ENCODE peak calls at places on chromosomes 12 and 14, in six cellular contexts. One of them, this sample, is unnamed.

GRCh38 chr12:12890815-12891645 is at the start of gene GPRC5A:
- DNase-seq in H9: peak
- DNase-seq in mesenchymal stem cell: peak
- DNase-seq in IMR-90: peak
- DNase-seq in trophoblast cell: peak
- DNase-seq in H1: peak
- DNase-seq in this sample: no peak

GRCh38 chr12:8065991-8066594 is at the start of gene C3AR1:
- DNase-seq in trophoblast cell: no peak
- DNase-seq in mesenchymal stem cell: peak
- DNase-seq in H1: no peak
- DNase-seq in H9: no peak
- DNase-seq in IMR-90: peak
- DNase-seq in this sample: no peak

GRCh38 chr12:1498199-1498740 is 96.1 kb downstream of the FBXL14 start:
- DNase-seq in mesenchymal stem cell: no peak
- DNase-seq in trophoblast cell: no peak
- DNase-seq in H9: no peak
- DNase-seq in IMR-90: no peak
- DNase-seq in H1: no peak
- DNase-seq in this sample: no peak

GRCh38 chr14:30443368-30444007 is 115.5 kb upstream of the G2E3 start:
- DNase-seq in H1: no peak
- DNase-seq in trophoblast cell: no peak
- DNase-seq in H9: no peak
- DNase-seq in mesenchymal stem cell: peak
- DNase-seq in IMR-90: peak
- DNase-seq in this sample: peak

GRCh38 chr12:56518570-56518969 is 3.0 kb upstream of the RBMS2 start:
- DNase-seq in trophoblast cell: peak
- DNase-seq in H1: no peak
- DNase-seq in IMR-90: peak
- DNase-seq in mesenchymal stem cell: peak
- DNase-seq in H9: no peak
- DNase-seq in this sample: no peak

GRCh38 chr14:92973265-92973797 is 50.4 kb downstream of the CHGA start:
- DNase-seq in trophoblast cell: peak
- DNase-seq in H9: peak
- DNase-seq in IMR-90: peak
- DNase-seq in H1: peak
- DNase-seq in mesenchymal stem cell: no peak
- DNase-seq in this sample: peak

GRCh38 chr12:66403746-66404145 is 101.5 kb downstream of the HELB start:
- DNase-seq in IMR-90: no peak
- DNase-seq in H1: no peak
- DNase-seq in mesenchymal stem cell: no peak
- DNase-seq in H9: no peak
- DNase-seq in trophoblast cell: no peak
- DNase-seq in this sample: no peak

GRCh38 chr12:52014567-52015392 is 8.0 kb downstream of the TAMALIN start:
- DNase-seq in IMR-90: no peak
- DNase-seq in H1: peak
- DNase-seq in trophoblast cell: no peak
- DNase-seq in H9: peak
- DNase-seq in mesenchymal stem cell: no peak
- DNase-seq in this sample: no peak

GRCh38 chr12:112375105-112375504 is 7.1 kb downstream of the HECTD4 start:
- DNase-seq in IMR-90: no peak
- DNase-seq in mesenchymal stem cell: no peak
- DNase-seq in H1: no peak
- DNase-seq in trophoblast cell: no peak
- DNase-seq in H9: no peak
- DNase-seq in this sample: no peak

GRCh38 chr14:96917442-96917963 is 120.3 kb downstream of the VRK1 start:
- DNase-seq in IMR-90: no peak
- DNase-seq in H1: no peak
- DNase-seq in trophoblast cell: no peak
- DNase-seq in H9: no peak
- DNase-seq in mesenchymal stem cell: no peak
- DNase-seq in this sample: no peak

GRCh38 chr14:104546021-104546491 is 33.5 kb upstream of the C14orf180 start:
- DNase-seq in H1: peak
- DNase-seq in H9: peak
- DNase-seq in trophoblast cell: no peak
- DNase-seq in mesenchymal stem cell: no peak
- DNase-seq in IMR-90: no peak
- DNase-seq in this sample: no peak

GRCh38 chr14:31418440-31418839 is 1.9 kb downstream of the HEATR5A start:
- DNase-seq in H9: no peak
- DNase-seq in H1: no peak
- DNase-seq in mesenchymal stem cell: no peak
- DNase-seq in trophoblast cell: no peak
- DNase-seq in IMR-90: no peak
- DNase-seq in this sample: no peak

GRCh38 chr14:105281354-105282097 is 19.3 kb downstream of the BRF1 start:
- DNase-seq in H9: no peak
- DNase-seq in IMR-90: peak
- DNase-seq in mesenchymal stem cell: peak
- DNase-seq in trophoblast cell: peak
- DNase-seq in H1: no peak
- DNase-seq in this sample: peak

GRCh38 chr12:21823581-21823980 is 49.1 kb upstream of the KCNJ8 start:
- DNase-seq in H9: no peak
- DNase-seq in H1: peak
- DNase-seq in IMR-90: no peak
- DNase-seq in mesenchymal stem cell: no peak
- DNase-seq in trophoblast cell: no peak
- DNase-seq in this sample: no peak

GRCh38 chr12:28933176-28933575 is 215.9 kb upstream of the FAR2 start:
- DNase-seq in IMR-90: no peak
- DNase-seq in mesenchymal stem cell: no peak
- DNase-seq in H9: no peak
- DNase-seq in trophoblast cell: no peak
- DNase-seq in H1: no peak
- DNase-seq in this sample: no peak

GRCh38 chr12:130632582-130633174 is 83.4 kb downstream of the RIMBP2 start:
- DNase-seq in trophoblast cell: no peak
- DNase-seq in IMR-90: no peak
- DNase-seq in mesenchymal stem cell: no peak
- DNase-seq in H9: no peak
- DNase-seq in H1: no peak
- DNase-seq in this sample: no peak

GRCh38 chr14:100406505-100407131 is 83.5 kb downstream of the SLC25A47 start:
- DNase-seq in IMR-90: peak
- DNase-seq in H1: no peak
- DNase-seq in trophoblast cell: no peak
- DNase-seq in H9: no peak
- DNase-seq in mesenchymal stem cell: peak
- DNase-seq in this sample: no peak

GRCh38 chr12:851913-852312 is 97.6 kb downstream of the RAD52 start:
- DNase-seq in H1: no peak
- DNase-seq in H9: no peak
- DNase-seq in trophoblast cell: no peak
- DNase-seq in mesenchymal stem cell: peak
- DNase-seq in IMR-90: peak
- DNase-seq in this sample: no peak

GRCh38 chr12:81021834-81022233 is 56.0 kb upstream of the ACSS3 start:
- DNase-seq in trophoblast cell: no peak
- DNase-seq in mesenchymal stem cell: no peak
- DNase-seq in H9: no peak
- DNase-seq in H1: no peak
- DNase-seq in IMR-90: no peak
- DNase-seq in this sample: no peak

GRCh38 chr12:55927588-55928502 is at the start of gene PYM1:
- DNase-seq in H9: peak
- DNase-seq in mesenchymal stem cell: peak
- DNase-seq in IMR-90: peak
- DNase-seq in H1: peak
- DNase-seq in trophoblast cell: peak
- DNase-seq in this sample: peak

GRCh38 chr12:46547421-46548340 is 175.1 kb upstream of the SLC38A2 start:
- DNase-seq in H1: no peak
- DNase-seq in mesenchymal stem cell: no peak
- DNase-seq in IMR-90: no peak
- DNase-seq in trophoblast cell: no peak
- DNase-seq in H9: no peak
- DNase-seq in this sample: no peak

GRCh38 chr12:26195250-26195640 is at the start of gene SSPN:
- DNase-seq in mesenchymal stem cell: peak
- DNase-seq in H9: peak
- DNase-seq in IMR-90: peak
- DNase-seq in H1: peak
- DNase-seq in trophoblast cell: peak
- DNase-seq in this sample: peak

GRCh38 chr14:68653754-68654153 is 139.1 kb downstream of the ZFP36L1 start:
- DNase-seq in H9: peak
- DNase-seq in IMR-90: no peak
- DNase-seq in H1: peak
- DNase-seq in trophoblast cell: no peak
- DNase-seq in mesenchymal stem cell: no peak
- DNase-seq in this sample: no peak

GRCh38 chr12:7884687-7885086 is 12.0 kb upstream of the SLC2A14 start:
- DNase-seq in H1: no peak
- DNase-seq in IMR-90: no peak
- DNase-seq in trophoblast cell: no peak
- DNase-seq in mesenchymal stem cell: no peak
- DNase-seq in H9: no peak
- DNase-seq in this sample: no peak

GRCh38 chr14:31990959-31991541 is 86.1 kb upstream of the ARHGAP5 start:
- DNase-seq in IMR-90: no peak
- DNase-seq in mesenchymal stem cell: peak
- DNase-seq in H1: no peak
- DNase-seq in trophoblast cell: no peak
- DNase-seq in H9: no peak
- DNase-seq in this sample: no peak

GRCh38 chr12:15186593-15186992 is 34.6 kb downstream of the RERG start:
- DNase-seq in mesenchymal stem cell: no peak
- DNase-seq in trophoblast cell: no peak
- DNase-seq in IMR-90: no peak
- DNase-seq in H9: no peak
- DNase-seq in H1: no peak
- DNase-seq in this sample: no peak

GRCh38 chr12:115946092-115946491 is 331.4 kb downstream of the MED13L start:
- DNase-seq in H9: no peak
- DNase-seq in IMR-90: no peak
- DNase-seq in mesenchymal stem cell: no peak
- DNase-seq in trophoblast cell: no peak
- DNase-seq in H1: no peak
- DNase-seq in this sample: no peak
- H3K14ac ChIP-seq in H9: no peak
- H3K14ac ChIP-seq in IMR-90: no peak
- H3K14ac ChIP-seq in mesenchymal stem cell: no peak
- H3K14ac ChIP-seq in trophoblast cell: no peak
- H3K14ac ChIP-seq in H1: no peak
- H3K14ac ChIP-seq in this sample: no peak

GRCh38 chr14:52514046-52514811 is 38.1 kb downstream of the TXNDC16 start:
- DNase-seq in trophoblast cell: no peak
- DNase-seq in H9: no peak
- DNase-seq in mesenchymal stem cell: no peak
- DNase-seq in IMR-90: no peak
- DNase-seq in H1: no peak
- DNase-seq in this sample: no peak
- H2AK5ac ChIP-seq in trophoblast cell: no peak
- H2AK5ac ChIP-seq in H9: no peak
- H2AK5ac ChIP-seq in mesenchymal stem cell: no peak
- H2AK5ac ChIP-seq in IMR-90: no peak
- H2AK5ac ChIP-seq in H1: no peak
- H2AK5ac ChIP-seq in this sample: no peak

DNA sequence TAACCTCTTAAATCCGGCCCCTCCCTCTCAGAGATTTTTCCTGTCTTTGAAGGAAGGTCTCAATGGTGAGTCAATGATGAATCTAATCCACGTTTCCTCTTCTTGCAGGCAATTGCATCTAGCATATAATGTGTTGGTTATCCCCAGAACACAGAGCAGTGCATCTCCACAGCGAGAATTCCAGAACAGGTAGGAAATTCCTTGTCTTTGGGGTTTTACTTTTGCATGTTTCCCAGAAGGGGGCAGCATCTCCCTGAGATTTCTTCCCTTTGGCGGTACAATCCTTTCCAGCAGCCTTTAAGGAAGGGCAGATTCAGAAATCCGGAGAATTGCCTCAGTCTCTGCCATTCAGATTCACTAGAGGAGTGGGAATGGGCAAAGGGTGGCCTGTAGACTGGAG is 128.0 kb downstream of the KCNA5 start:
- DNase-seq in trophoblast cell: peak
- DNase-seq in H1: peak
- DNase-seq in H9: peak
- DNase-seq in IMR-90: peak
- DNase-seq in mesenchymal stem cell: peak
- DNase-seq in this sample: peak
- H3K14ac ChIP-seq in trophoblast cell: no peak
- H3K14ac ChIP-seq in H1: no peak
- H3K14ac ChIP-seq in H9: no peak
- H3K14ac ChIP-seq in IMR-90: peak
- H3K14ac ChIP-seq in mesenchymal stem cell: no peak
- H3K14ac ChIP-seq in this sample: no peak

GRCh38 chr14:23544511-23545447 is 6.8 kb downstream of the ZFHX2 start:
- DNase-seq in H9: peak
- DNase-seq in trophoblast cell: no peak
- DNase-seq in IMR-90: no peak
- DNase-seq in mesenchymal stem cell: no peak
- DNase-seq in H1: peak
- DNase-seq in this sample: no peak
- H2AK5ac ChIP-seq in H9: no peak
- H2AK5ac ChIP-seq in trophoblast cell: no peak
- H2AK5ac ChIP-seq in IMR-90: no peak
- H2AK5ac ChIP-seq in mesenchymal stem cell: no peak
- H2AK5ac ChIP-seq in H1: peak
- H2AK5ac ChIP-seq in this sample: no peak

GRCh38 chr12:120580787-120581723 is at the start of gene POP5:
- DNase-seq in IMR-90: peak
- DNase-seq in trophoblast cell: peak
- DNase-seq in mesenchymal stem cell: peak
- DNase-seq in H9: peak
- DNase-seq in H1: peak
- DNase-seq in this sample: peak
- H3K14ac ChIP-seq in IMR-90: peak
- H3K14ac ChIP-seq in trophoblast cell: peak
- H3K14ac ChIP-seq in mesenchymal stem cell: no peak
- H3K14ac ChIP-seq in H9: peak
- H3K14ac ChIP-seq in H1: no peak
- H3K14ac ChIP-seq in this sample: no peak

DNA sequence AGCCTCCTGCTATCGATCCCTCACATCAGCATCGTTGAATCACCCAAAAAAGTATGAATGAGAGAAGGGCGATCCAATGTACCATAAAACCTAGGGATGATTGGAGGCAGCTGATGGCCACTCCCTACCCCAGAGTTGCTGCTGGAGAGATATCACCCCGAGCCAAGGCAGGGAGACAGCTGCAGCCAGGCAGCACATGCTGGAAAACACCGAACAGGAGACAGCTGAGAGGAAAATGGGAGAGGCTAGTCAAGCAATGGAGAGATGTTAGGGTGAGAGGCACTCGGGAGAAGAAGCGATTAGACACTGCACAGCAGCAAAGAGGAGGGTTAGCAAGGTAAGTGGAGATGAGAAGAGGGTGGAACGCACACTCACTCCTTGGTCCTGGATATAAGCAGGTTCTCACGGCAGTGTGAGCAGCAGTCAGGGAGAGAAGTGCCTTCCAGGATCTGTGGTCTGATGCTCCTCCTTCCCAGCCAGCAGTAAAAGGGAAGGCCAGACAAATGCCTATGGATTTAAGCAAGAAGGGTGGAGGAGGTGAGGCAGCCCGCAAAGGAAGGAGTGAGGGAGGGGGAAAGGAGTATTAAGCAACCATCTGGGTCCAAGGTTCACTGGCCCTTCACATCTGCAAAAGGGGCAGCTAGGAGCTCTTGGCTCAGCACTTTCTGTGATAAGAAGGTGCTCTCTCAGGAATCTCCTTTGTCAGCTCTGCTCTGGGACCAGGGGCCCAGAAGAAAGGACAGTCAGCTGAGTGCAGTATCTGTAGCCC is at the start of gene SLC7A7:
- DNase-seq in H9: peak
- DNase-seq in mesenchymal stem cell: peak
- DNase-seq in H1: no peak
- DNase-seq in trophoblast cell: no peak
- DNase-seq in IMR-90: no peak
- DNase-seq in this sample: no peak
- H2AK5ac ChIP-seq in H9: no peak
- H2AK5ac ChIP-seq in mesenchymal stem cell: peak
- H2AK5ac ChIP-seq in H1: peak
- H2AK5ac ChIP-seq in trophoblast cell: peak
- H2AK5ac ChIP-seq in IMR-90: peak
- H2AK5ac ChIP-seq in this sample: no peak

This sample was measured in neuronal stem cell.